ENCODE peak calls at places on chromosomes 7 and 10, in seven cellular contexts. One of them, this sample, is unnamed.

GRCh38 chr7:101586078-101586941 is 42.8 kb downstream of the MYL10 start:
- DNase-seq in adipocyte: no peak
- DNase-seq in cardiac muscle cell: no peak
- DNase-seq in left ventricle myocardium inferior: no peak
- DNase-seq in colonic mucosa: peak; percentile 83
- DNase-seq in tibial nerve: no peak
- DNase-seq in hepatocyte: peak; percentile 80
- DNase-seq in this sample: no peak

GRCh38 chr10:48554668-48555067 is 50.2 kb downstream of the ARHGAP22 start:
- DNase-seq in tibial nerve: no peak
- DNase-seq in left ventricle myocardium inferior: no peak
- DNase-seq in hepatocyte: no peak
- DNase-seq in colonic mucosa: no peak
- DNase-seq in cardiac muscle cell: no peak
- DNase-seq in adipocyte: peak; percentile 20
- DNase-seq in this sample: no peak

GRCh38 chr7:47435889-47436312 is 146.0 kb downstream of the TNS3 start:
- DNase-seq in cardiac muscle cell: peak; percentile 76
- DNase-seq in adipocyte: peak; percentile 86
- DNase-seq in left ventricle myocardium inferior: peak; percentile 63
- DNase-seq in tibial nerve: peak; percentile 65
- DNase-seq in colonic mucosa: peak; percentile 76
- DNase-seq in hepatocyte: peak; percentile 75
- DNase-seq in this sample: no peak

GRCh38 chr10:98369801-98370200 is 45.2 kb downstream of the PYROXD2 start:
- DNase-seq in left ventricle myocardium inferior: no peak
- DNase-seq in hepatocyte: no peak
- DNase-seq in adipocyte: no peak
- DNase-seq in colonic mucosa: no peak
- DNase-seq in tibial nerve: no peak
- DNase-seq in cardiac muscle cell: no peak
- DNase-seq in this sample: no peak

GRCh38 chr7:78020131-78020873 is 221.7 kb downstream of the PHTF2 start:
- DNase-seq in cardiac muscle cell: peak; percentile 65
- DNase-seq in hepatocyte: peak; percentile 85
- DNase-seq in tibial nerve: peak; percentile 83
- DNase-seq in adipocyte: peak; percentile 94
- DNase-seq in colonic mucosa: peak; percentile 79
- DNase-seq in left ventricle myocardium inferior: no peak
- DNase-seq in this sample: no peak

GRCh38 chr10:103783686-103784085 is 71.7 kb downstream of the SH3PXD2A start:
- DNase-seq in hepatocyte: peak; percentile 58
- DNase-seq in cardiac muscle cell: no peak
- DNase-seq in left ventricle myocardium inferior: no peak
- DNase-seq in tibial nerve: no peak
- DNase-seq in colonic mucosa: no peak
- DNase-seq in adipocyte: no peak
- DNase-seq in this sample: no peak

GRCh38 chr10:26776258-26776657 is 78.8 kb downstream of the PDSS1 start:
- DNase-seq in cardiac muscle cell: no peak
- DNase-seq in hepatocyte: no peak
- DNase-seq in left ventricle myocardium inferior: no peak
- DNase-seq in colonic mucosa: no peak
- DNase-seq in tibial nerve: no peak
- DNase-seq in adipocyte: no peak
- DNase-seq in this sample: no peak

GRCh38 chr7:293681-294439 is 3.9 kb downstream of the FOXL3 start:
- DNase-seq in cardiac muscle cell: no peak
- DNase-seq in colonic mucosa: peak; percentile 45
- DNase-seq in hepatocyte: no peak
- DNase-seq in left ventricle myocardium inferior: no peak
- DNase-seq in tibial nerve: no peak
- DNase-seq in adipocyte: no peak
- DNase-seq in this sample: no peak

GRCh38 chr7:34059551-34059840 is 154.2 kb downstream of the BMPER start:
- DNase-seq in colonic mucosa: no peak
- DNase-seq in adipocyte: no peak
- DNase-seq in left ventricle myocardium inferior: no peak
- DNase-seq in hepatocyte: no peak
- DNase-seq in cardiac muscle cell: no peak
- DNase-seq in tibial nerve: no peak
- DNase-seq in this sample: no peak

DNA sequence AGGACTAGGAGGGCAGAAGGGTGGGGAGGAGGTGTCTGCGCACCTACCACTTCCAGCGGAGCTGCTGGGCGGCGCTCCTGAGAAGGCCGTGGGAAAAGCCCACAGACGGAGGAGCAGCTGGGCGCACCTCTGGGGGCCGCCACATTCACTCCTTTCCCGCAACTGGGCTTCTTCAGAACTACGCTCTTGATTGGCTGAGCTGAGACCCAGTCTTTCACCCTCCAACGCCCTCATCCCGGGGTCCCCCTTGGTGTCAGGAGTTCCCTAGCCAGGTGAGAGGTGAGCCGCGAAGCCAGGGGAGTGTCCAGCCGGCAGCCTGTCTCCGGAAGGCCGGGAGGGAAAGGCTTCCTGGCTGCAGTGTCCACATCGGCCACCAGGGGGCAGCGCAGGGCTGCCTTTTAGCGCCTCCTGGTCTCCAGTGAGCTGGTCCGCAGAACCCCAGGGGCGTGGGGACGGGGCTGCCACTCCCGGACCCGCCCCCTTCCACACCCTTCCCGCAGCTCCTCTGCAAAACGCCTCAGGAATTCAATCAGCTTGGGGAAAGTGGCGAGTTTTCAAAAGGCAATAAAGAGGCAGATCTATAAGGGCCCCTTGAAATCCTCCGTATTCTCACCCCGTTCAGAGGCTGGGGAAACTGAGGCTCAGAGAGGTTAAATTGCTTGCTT is 98.8 kb downstream of the CHST15 start:
- DNase-seq in cardiac muscle cell: peak; percentile 90
- DNase-seq in tibial nerve: peak; percentile 78
- DNase-seq in colonic mucosa: peak; percentile 89
- DNase-seq in adipocyte: peak; percentile 97
- DNase-seq in left ventricle myocardium inferior: peak; percentile 84
- DNase-seq in hepatocyte: peak; percentile 92
- DNase-seq in this sample: peak; percentile 91
- H3K4me3 ChIP-seq in cardiac muscle cell: no peak overlapping the region
- H3K4me3 ChIP-seq in tibial nerve: peak overlapping the region; percentile 13
- H3K4me3 ChIP-seq in colonic mucosa: peak overlapping the region; percentile 14
- H3K4me3 ChIP-seq in adipocyte: peak overlapping the region; percentile 75
- H3K4me3 ChIP-seq in left ventricle myocardium inferior: peak overlapping the region; percentile 39
- H3K4me3 ChIP-seq in hepatocyte: no peak overlapping the region
- H3K4me3 ChIP-seq in this sample: peak overlapping the region; percentile 33

GRCh38 chr7:132072873-132073272 is 503.4 kb downstream of the PLXNA4 start:
- DNase-seq in adipocyte: no peak
- DNase-seq in left ventricle myocardium inferior: no peak
- DNase-seq in colonic mucosa: no peak
- DNase-seq in cardiac muscle cell: no peak
- DNase-seq in tibial nerve: no peak
- DNase-seq in hepatocyte: no peak
- DNase-seq in this sample: no peak

GRCh38 chr7:132075573-132075972 is 500.7 kb downstream of the PLXNA4 start:
- DNase-seq in adipocyte: no peak
- DNase-seq in tibial nerve: no peak
- DNase-seq in colonic mucosa: peak; percentile 26
- DNase-seq in cardiac muscle cell: no peak
- DNase-seq in hepatocyte: no peak
- DNase-seq in left ventricle myocardium inferior: no peak
- DNase-seq in this sample: no peak

GRCh38 chr7:132076301-132077049 is 499.8 kb downstream of the PLXNA4 start:
- DNase-seq in cardiac muscle cell: no peak
- DNase-seq in hepatocyte: no peak
- DNase-seq in left ventricle myocardium inferior: no peak
- DNase-seq in adipocyte: no peak
- DNase-seq in tibial nerve: no peak
- DNase-seq in colonic mucosa: no peak
- DNase-seq in this sample: no peak

GRCh38 chr7:132073920-132074589 is 502.2 kb downstream of the PLXNA4 start:
- DNase-seq in left ventricle myocardium inferior: no peak
- DNase-seq in colonic mucosa: no peak
- DNase-seq in cardiac muscle cell: no peak
- DNase-seq in adipocyte: no peak
- DNase-seq in hepatocyte: no peak
- DNase-seq in tibial nerve: no peak
- DNase-seq in this sample: no peak

GRCh38 chr7:132072165-132072564 is 504.1 kb downstream of the PLXNA4 start:
- DNase-seq in hepatocyte: no peak
- DNase-seq in tibial nerve: no peak
- DNase-seq in colonic mucosa: no peak
- DNase-seq in left ventricle myocardium inferior: no peak
- DNase-seq in cardiac muscle cell: no peak
- DNase-seq in adipocyte: no peak
- DNase-seq in this sample: no peak
- H3K9me3 ChIP-seq in hepatocyte: no peaks in the 10 kb centered on the region
- H3K9me3 ChIP-seq in tibial nerve: no peaks in the 10 kb centered on the region
- H3K9me3 ChIP-seq in colonic mucosa: no peaks in the 10 kb centered on the region
- H3K9me3 ChIP-seq in left ventricle myocardium inferior: no peaks in the 10 kb centered on the region
- H3K9me3 ChIP-seq in cardiac muscle cell: no peaks in the 10 kb centered on the region
- H3K9me3 ChIP-seq in adipocyte: no peaks in the 10 kb centered on the region
- H3K9me3 ChIP-seq in this sample: no peaks in the 10 kb centered on the region

DNA sequence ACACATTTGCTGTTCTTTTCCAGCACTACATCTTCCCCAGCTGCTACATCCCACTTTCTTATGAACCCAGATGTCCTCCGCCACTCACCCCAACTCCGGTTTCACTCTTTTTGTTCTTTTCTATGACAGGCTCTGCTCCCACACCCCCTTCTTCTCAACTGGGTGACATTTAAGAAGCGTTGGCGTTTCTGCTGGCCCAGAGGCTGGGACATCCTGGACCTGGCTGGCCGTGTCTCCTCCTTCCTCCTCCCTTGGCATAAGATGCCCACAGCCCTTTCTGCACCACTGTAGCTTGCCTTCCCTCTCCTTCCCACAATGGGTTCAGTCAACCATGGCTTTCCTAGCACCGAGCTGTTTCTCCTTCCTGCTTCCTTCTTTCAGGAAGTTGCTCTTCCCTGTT is 9.4 kb upstream of the CALML5 start:
- DNase-seq in left ventricle myocardium inferior: no peak
- DNase-seq in tibial nerve: no peak
- DNase-seq in adipocyte: no peak
- DNase-seq in colonic mucosa: no peak
- DNase-seq in hepatocyte: no peak
- DNase-seq in cardiac muscle cell: no peak
- DNase-seq in this sample: no peak
- H3K4me1 ChIP-seq in left ventricle myocardium inferior: no peaks in the 10 kb centered on the region
- H3K4me1 ChIP-seq in tibial nerve: no peaks in the 10 kb centered on the region
- H3K4me1 ChIP-seq in adipocyte: peaks cover 9% of the 10 kb centered on the region
- H3K4me1 ChIP-seq in colonic mucosa: no peaks in the 10 kb centered on the region
- H3K4me1 ChIP-seq in hepatocyte: peaks cover 23% of the 10 kb centered on the region
- H3K4me1 ChIP-seq in cardiac muscle cell: no peaks in the 10 kb centered on the region
- H3K4me1 ChIP-seq in this sample: peaks cover 8% of the 10 kb centered on the region

DNA sequence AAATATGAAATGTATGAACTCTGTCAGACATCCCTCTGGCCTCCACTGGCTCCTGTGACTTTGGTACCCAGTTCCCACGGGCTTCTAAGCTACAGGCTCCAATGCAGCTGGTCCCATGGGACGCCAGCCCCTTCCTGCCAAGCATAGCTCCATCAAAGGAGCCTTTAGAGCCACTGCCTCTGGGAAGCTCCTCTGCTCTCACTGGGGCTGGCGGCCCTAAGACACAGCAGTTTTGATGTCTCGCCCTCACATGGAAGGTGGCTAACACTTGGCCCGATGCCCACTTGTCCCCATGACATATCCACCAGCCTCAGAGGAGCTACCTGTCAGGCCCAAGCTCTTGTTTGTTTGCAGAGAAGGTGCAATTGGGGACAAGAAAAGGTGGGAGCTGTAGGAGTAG is 453.7 kb upstream of the LRRN3 start:
- DNase-seq in cardiac muscle cell: no peak
- DNase-seq in left ventricle myocardium inferior: no peak
- DNase-seq in adipocyte: no peak
- DNase-seq in tibial nerve: no peak
- DNase-seq in hepatocyte: no peak
- DNase-seq in colonic mucosa: no peak
- DNase-seq in this sample: no peak
- H3K4me3 ChIP-seq in cardiac muscle cell: no peak overlapping the region
- H3K4me3 ChIP-seq in left ventricle myocardium inferior: no peak overlapping the region
- H3K4me3 ChIP-seq in adipocyte: no peak overlapping the region
- H3K4me3 ChIP-seq in tibial nerve: no peak overlapping the region
- H3K4me3 ChIP-seq in hepatocyte: no peak overlapping the region
- H3K4me3 ChIP-seq in colonic mucosa: no peak overlapping the region
- H3K4me3 ChIP-seq in this sample: no peak overlapping the region

GRCh38 chr10:99631496-99631895 is 11.3 kb upstream of the SLC25A28 start:
- DNase-seq in hepatocyte: no peak
- DNase-seq in tibial nerve: no peak
- DNase-seq in colonic mucosa: no peak
- DNase-seq in left ventricle myocardium inferior: no peak
- DNase-seq in cardiac muscle cell: no peak
- DNase-seq in adipocyte: peak; percentile 37
- DNase-seq in this sample: no peak

GRCh38 chr10:99630439-99630838 is 10.2 kb upstream of the SLC25A28 start:
- DNase-seq in colonic mucosa: peak; percentile 29
- DNase-seq in left ventricle myocardium inferior: no peak
- DNase-seq in tibial nerve: peak; percentile 33
- DNase-seq in hepatocyte: peak; percentile 63
- DNase-seq in cardiac muscle cell: no peak
- DNase-seq in adipocyte: peak; percentile 78
- DNase-seq in this sample: no peak

GRCh38 chr10:99628923-99629624 is 8.8 kb upstream of the SLC25A28 start:
- DNase-seq in tibial nerve: no peak
- DNase-seq in cardiac muscle cell: no peak
- DNase-seq in colonic mucosa: no peak
- DNase-seq in hepatocyte: no peak
- DNase-seq in left ventricle myocardium inferior: no peak
- DNase-seq in adipocyte: no peak
- DNase-seq in this sample: no peak

GRCh38 chr10:99629625-99629978 is 9.4 kb upstream of the SLC25A28 start:
- DNase-seq in adipocyte: no peak
- DNase-seq in left ventricle myocardium inferior: no peak
- DNase-seq in cardiac muscle cell: no peak
- DNase-seq in colonic mucosa: no peak
- DNase-seq in hepatocyte: no peak
- DNase-seq in tibial nerve: no peak
- DNase-seq in this sample: no peak

GRCh38 chr10:99630991-99631390 is 10.8 kb upstream of the SLC25A28 start:
- DNase-seq in hepatocyte: no peak
- DNase-seq in adipocyte: peak; percentile 24
- DNase-seq in colonic mucosa: no peak
- DNase-seq in cardiac muscle cell: no peak
- DNase-seq in left ventricle myocardium inferior: no peak
- DNase-seq in tibial nerve: no peak
- DNase-seq in this sample: no peak
- H3K9me3 ChIP-seq in hepatocyte: no peaks in the 10 kb centered on the region
- H3K9me3 ChIP-seq in adipocyte: no peaks in the 10 kb centered on the region
- H3K9me3 ChIP-seq in colonic mucosa: no peaks in the 10 kb centered on the region
- H3K9me3 ChIP-seq in cardiac muscle cell: no peaks in the 10 kb centered on the region
- H3K9me3 ChIP-seq in left ventricle myocardium inferior: no peaks in the 10 kb centered on the region
- H3K9me3 ChIP-seq in tibial nerve: no peaks in the 10 kb centered on the region
- H3K9me3 ChIP-seq in this sample: no peaks in the 10 kb centered on the region